ENCODE peak calls at places on chromosomes 7 and 10, in five cellular contexts. L, P, Z, V and A are unnamed samples.

GRCh38 chr7:44638611-44639557 is 32.5 kb downstream of the OGDH start:
- DNase-seq in L (peak), P (peak), Z (peak), V (peak), A (peak)

GRCh38 chr10:119602241-119603095 is 5.7 kb upstream of the TIAL1 start:
- DNase-seq in L (peak), P (no peak), Z (no peak), V (peak), A (no peak)

GRCh38 chr10:68880181-68880580 is 20.9 kb upstream of the DDX50 start:
- DNase-seq in L (no peak), P (no peak), Z (no peak), V (no peak), A (no peak)

GRCh38 chr10:29057712-29058426 is 231.0 kb upstream of the LYZL1 start:
- DNase-seq in L (no peak), P (no peak), Z (peak), V (no peak), A (no peak)

GRCh38 chr7:85102813-85103350 is 84.0 kb downstream of the SEMA3D start:
- DNase-seq in L (no peak), P (no peak), Z (no peak), V (no peak), A (no peak)

GRCh38 chr10:43130756-43131155 is 7.5 kb upstream of the CSGALNACT2 start:
- DNase-seq in L (no peak), P (no peak), Z (no peak), V (no peak), A (no peak)

GRCh38 chr10:117884088-117884487 is 162.7 kb downstream of the RAB11FIP2 start:
- DNase-seq in L (no peak), P (no peak), Z (no peak), V (no peak), A (no peak)

GRCh38 chr10:33509231-33509871 is 174.9 kb upstream of the NRP1 start:
- DNase-seq in L (peak), P (no peak), Z (no peak), V (no peak), A (peak)

GRCh38 chr10:80924063-80924952 is 386.6 kb downstream of the SH2D4B start:
- DNase-seq in L (peak), P (no peak), Z (peak), V (peak), A (peak)

GRCh38 chr7:12716134-12716667 is 28.8 kb downstream of the ARL4A start:
- DNase-seq in L (no peak), P (no peak), Z (no peak), V (no peak), A (no peak)

GRCh38 chr7:1298938-1299885 is 66.5 kb downstream of the UNCX start:
- DNase-seq in L (no peak), P (no peak), Z (no peak), V (peak), A (no peak)

GRCh38 chr10:13891542-13892431 is 305.0 kb downstream of the PRPF18 start:
- DNase-seq in L (no peak), P (no peak), Z (no peak), V (peak), A (peak)

GRCh38 chr10:30903397-30904138 is 128.1 kb downstream of the ZNF438 start:
- DNase-seq in L (no peak), P (no peak), Z (no peak), V (no peak), A (no peak)

GRCh38 chr7:37920305-37920618 is 178 bp upstream of the EPDR1 start:
- DNase-seq in L (no peak), P (peak), Z (no peak), V (no peak), A (no peak)

GRCh38 chr7:21580073-21580521 is 37.3 kb downstream of the DNAH11 start:
- DNase-seq in L (peak), P (no peak), Z (no peak), V (no peak), A (no peak)

GRCh38 chr7:84536256-84536870 is 341.8 kb upstream of the SEMA3A start:
- DNase-seq in L (no peak), P (no peak), Z (no peak), V (no peak), A (no peak)

GRCh38 chr10:128028508-128029279 is 97.5 kb downstream of the MKI67 start:
- DNase-seq in L (no peak), P (no peak), Z (no peak), V (peak), A (no peak)

GRCh38 chr10:11654659-11655058 is 43.2 kb upstream of the USP6NL start:
- DNase-seq in L (no peak), P (no peak), Z (no peak), V (no peak), A (no peak)

GRCh38 chr10:33295851-33296250 is 38.6 kb downstream of the NRP1 start:
- DNase-seq in L (no peak), P (no peak), Z (no peak), V (no peak), A (no peak)

GRCh38 chr7:104548861-104549260 is 220.5 kb downstream of the LHFPL3 start:
- DNase-seq in L (no peak), P (no peak), Z (no peak), V (no peak), A (no peak)

GRCh38 chr7:90663176-90663575 is 67.1 kb downstream of the CDK14 start:
- DNase-seq in L (no peak), P (no peak), Z (no peak), V (no peak), A (no peak)

GRCh38 chr10:106380706-106381105 is 783.8 kb downstream of the SORCS1 start:
- DNase-seq in L (no peak), P (no peak), Z (no peak), V (no peak), A (no peak)

GRCh38 chr10:119299531-119299930 is 92.2 kb downstream of the GRK5 start:
- DNase-seq in L (no peak), P (no peak), Z (no peak), V (peak), A (no peak)

GRCh38 chr7:129902788-129903422 is 49.9 kb downstream of the UBE2H start:
- DNase-seq in L (no peak), P (no peak), Z (peak), V (no peak), A (no peak)

GRCh38 chr7:129898007-129898406 is 54.8 kb downstream of the UBE2H start:
- DNase-seq in L (no peak), P (no peak), Z (no peak), V (no peak), A (no peak)

GRCh38 chr7:129896568-129897382 is 56.0 kb downstream of the UBE2H start:
- DNase-seq in L (no peak), P (no peak), Z (no peak), V (no peak), A (no peak)

GRCh38 chr7:129903935-129904334 is 48.8 kb downstream of the UBE2H start:
- DNase-seq in L (no peak), P (no peak), Z (no peak), V (no peak), A (no peak)

GRCh38 chr7:129898502-129899160 is 54.1 kb downstream of the UBE2H start:
- DNase-seq in L (no peak), P (no peak), Z (no peak), V (no peak), A (no peak)
- H3K4me3 ChIP-seq in L (no peak), P (no peak), Z (no peak), V (no peak), A (no peak)

DNA sequence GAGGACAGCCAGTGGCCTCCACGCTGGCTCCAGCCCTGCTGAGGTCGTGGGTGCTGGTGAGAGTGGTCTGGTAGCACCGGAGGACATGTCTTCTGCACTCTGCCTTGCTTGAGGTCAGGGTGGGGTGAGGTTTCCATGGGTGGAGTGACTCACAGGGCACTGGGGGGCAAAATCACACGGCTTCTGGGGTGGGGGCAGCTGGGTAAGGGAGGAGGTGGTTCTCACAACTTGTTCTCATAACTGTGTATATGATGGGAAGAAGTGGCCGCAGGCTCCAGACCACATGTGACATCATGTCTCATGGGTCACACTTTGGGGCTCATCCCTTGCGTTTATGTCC is 868 bp upstream of the PRF1 start:
- DNase-seq in L (no peak), P (no peak), Z (no peak), V (no peak), A (no peak)
- H3K4me3 ChIP-seq in L (no peak), P (peak), Z (no peak), V (no peak), A (no peak)

DNA sequence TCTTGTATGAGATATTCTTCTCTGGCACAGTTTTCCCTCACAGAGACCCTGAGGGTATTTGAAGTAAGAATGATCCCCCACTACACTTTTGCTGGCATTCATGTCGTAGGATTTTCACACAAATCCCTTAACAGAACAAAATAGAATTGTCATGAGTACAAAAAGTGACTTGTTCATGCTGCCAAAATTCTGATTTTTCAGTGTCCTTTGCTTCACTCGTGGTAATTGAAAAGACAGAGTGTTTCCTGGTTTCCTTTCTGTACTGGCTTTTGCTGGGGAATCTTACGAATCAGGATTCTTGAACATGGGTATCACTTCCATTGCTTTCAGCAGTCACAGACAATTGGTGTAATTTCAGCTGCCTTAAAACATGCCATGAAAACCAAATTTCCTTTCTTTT is 756.3 kb downstream of the REEP3 start:
- DNase-seq in L (no peak), P (no peak), Z (no peak), V (no peak), A (no peak)
- H3K4me3 ChIP-seq in L (no peak), P (no peak), Z (no peak), V (no peak), A (no peak)

GRCh38 chr7:83105948-83106347 is 56.7 kb downstream of the PCLO start:
- DNase-seq in L (no peak), P (no peak), Z (no peak), V (no peak), A (no peak)

GRCh38 chr7:83096065-83096580 is 66.6 kb downstream of the PCLO start:
- DNase-seq in L (no peak), P (no peak), Z (no peak), V (no peak), A (no peak)

GRCh38 chr7:83105063-83105462 is 57.6 kb downstream of the PCLO start:
- DNase-seq in L (no peak), P (no peak), Z (no peak), V (no peak), A (no peak)

DNA sequence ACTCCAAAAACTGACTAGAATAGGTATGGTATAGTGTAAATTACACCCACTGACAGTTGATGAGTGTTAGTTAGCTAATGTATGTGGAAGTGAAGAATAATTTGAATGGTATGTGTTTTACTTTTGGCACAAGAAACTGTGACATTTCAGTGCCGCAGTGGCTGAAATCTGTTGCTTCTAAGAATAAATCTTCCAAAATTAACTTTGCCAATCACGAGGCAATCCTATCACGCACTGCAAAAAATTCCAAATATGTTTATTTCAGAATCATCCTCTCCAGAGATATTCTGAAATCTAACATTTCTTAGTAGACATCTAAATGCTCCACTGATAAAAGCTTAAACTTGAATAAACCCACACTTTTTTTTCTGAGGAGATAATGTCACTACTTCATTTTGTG is 61.1 kb downstream of the PCLO start:
- DNase-seq in L (no peak), P (no peak), Z (no peak), V (no peak), A (no peak)
- H3K4me3 ChIP-seq in L (no peak), P (no peak), Z (no peak), V (no peak), A (no peak)

DNA sequence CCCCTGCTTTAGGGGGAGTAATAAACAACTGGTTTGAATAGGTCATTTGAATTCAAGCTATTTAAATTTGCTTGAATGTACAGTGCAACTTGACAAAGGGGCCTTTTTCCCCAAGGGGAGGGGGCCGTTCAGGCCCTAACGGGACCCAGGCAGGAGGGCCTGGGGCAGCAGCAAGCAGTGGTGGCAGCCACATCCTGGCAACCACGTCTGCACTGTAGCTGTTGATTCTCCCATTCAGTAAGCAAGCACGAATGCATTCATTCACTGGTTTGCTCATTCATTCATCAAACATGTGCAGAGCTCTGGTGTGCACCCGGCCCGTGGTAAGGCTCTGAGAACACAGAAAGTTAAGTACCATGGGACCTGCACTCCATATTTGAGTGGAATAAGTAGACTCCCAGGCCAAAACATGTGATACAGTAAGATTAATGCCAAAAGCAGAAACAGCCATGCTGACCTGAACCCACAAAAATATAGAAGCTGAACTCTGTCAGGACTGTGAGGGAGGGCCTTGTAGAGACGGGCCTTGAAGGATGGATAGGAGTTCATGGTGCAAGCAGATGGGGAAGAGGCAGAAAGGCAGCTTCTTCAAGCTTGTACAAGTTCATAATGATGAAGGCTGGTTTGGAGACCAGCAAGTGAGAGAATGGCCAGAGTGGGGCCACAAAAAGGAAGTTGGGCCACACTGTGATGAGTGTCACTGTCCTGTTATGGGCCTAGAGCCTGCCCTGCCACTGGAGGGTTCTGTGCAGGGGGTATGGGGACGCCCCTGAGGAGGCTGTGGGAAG is 29.3 kb upstream of the C10orf53 start:
- DNase-seq in L (no peak), P (no peak), Z (no peak), V (no peak), A (no peak)
- H3K4me3 ChIP-seq in L (no peak), P (no peak), Z (no peak), V (no peak), A (no peak)